ENCODE peak calls at places on chromosomes 7 and 10, in five cellular contexts. L, S, W, H and G are unnamed samples.

GRCh38 chr7:137120690-137121089 is 222.8 kb downstream of the PTN start:
- DNase-seq in L (no peak), S (no peak), W (no peak), H (peak), G (no peak)

GRCh38 chr10:29794776-29795635 is 160.2 kb upstream of the SVIL start:
- DNase-seq in L (no peak), S (no peak), W (no peak), H (no peak), G (no peak)

GRCh38 chr10:119489572-119490326 is 52.8 kb downstream of the RGS10 start:
- DNase-seq in L (peak), S (peak), W (peak), H (no peak), G (peak)

GRCh38 chr7:47374538-47374937 is 207.4 kb downstream of the TNS3 start:
- DNase-seq in L (no peak), S (no peak), W (no peak), H (no peak), G (no peak)

GRCh38 chr7:18552943-18553584 is 57.5 kb downstream of the HDAC9 start:
- DNase-seq in L (peak), S (no peak), W (no peak), H (no peak), G (no peak)

GRCh38 chr7:10429031-10429430 is 544.6 kb upstream of the PHF14 start:
- DNase-seq in L (no peak), S (no peak), W (no peak), H (no peak), G (no peak)

GRCh38 chr10:69663548-69663947 is 33.5 kb downstream of the FAM241B start:
- DNase-seq in L (no peak), S (no peak), W (peak), H (no peak), G (no peak)

GRCh38 chr10:119871881-119872609 is 598 bp downstream of the MCMBP start:
- DNase-seq in L (peak), S (no peak), W (peak), H (no peak), G (peak)

GRCh38 chr10:114470956-114471905 is 66.9 kb upstream of the AFAP1L2 start:
- DNase-seq in L (peak), S (peak), W (peak), H (peak), G (no peak)

GRCh38 chr10:94416896-94417295 is 14.6 kb downstream of the TBC1D12 start:
- DNase-seq in L (no peak), S (no peak), W (no peak), H (no peak), G (no peak)

GRCh38 chr7:76048668-76048988 is 722 bp downstream of the MDH2 start:
- DNase-seq in L (peak), S (no peak), W (peak), H (no peak), G (peak)

GRCh38 chr10:91541481-91541880 is 91.4 kb downstream of the PPP1R3C start:
- DNase-seq in L (no peak), S (no peak), W (no peak), H (no peak), G (no peak)

GRCh38 chr7:127730658-127731276 is 78.8 kb downstream of the SND1 start:
- DNase-seq in L (no peak), S (no peak), W (no peak), H (no peak), G (no peak)

GRCh38 chr7:85851571-85852193 is 664.8 kb upstream of the SEMA3D start:
- DNase-seq in L (peak), S (peak), W (peak), H (no peak), G (no peak)

GRCh38 chr7:96181174-96181573 is 140.7 kb downstream of the SLC25A13 start:
- DNase-seq in L (no peak), S (no peak), W (no peak), H (no peak), G (no peak)

GRCh38 chr7:16399916-16400895 is 21.1 kb downstream of the CRPPA start:
- DNase-seq in L (no peak), S (no peak), W (no peak), H (no peak), G (no peak)

GRCh38 chr7:72405389-72405788 is 6.7 kb downstream of the CALN1 start:
- DNase-seq in L (no peak), S (no peak), W (peak), H (no peak), G (no peak)

GRCh38 chr7:132145466-132145865 is 430.8 kb downstream of the PLXNA4 start:
- DNase-seq in L (no peak), S (no peak), W (no peak), H (no peak), G (no peak)

GRCh38 chr10:14889318-14889717 is 10.7 kb downstream of the SUV39H2 start:
- DNase-seq in L (peak), S (no peak), W (peak), H (no peak), G (no peak)

GRCh38 chr7:2175514-2175913 is 57.2 kb downstream of the MAD1L1 start:
- DNase-seq in L (peak), S (peak), W (no peak), H (no peak), G (no peak)

GRCh38 chr7:20560325-20561180 is 54.9 kb upstream of the ABCB5 start:
- DNase-seq in L (no peak), S (peak), W (peak), H (no peak), G (no peak)

GRCh38 chr7:39838326-39838725 is 111.7 kb upstream of the CDK13 start:
- DNase-seq in L (no peak), S (no peak), W (peak), H (no peak), G (no peak)

GRCh38 chr10:53315709-53316108 is 543.1 kb upstream of the MBL2 start:
- DNase-seq in L (no peak), S (no peak), W (no peak), H (no peak), G (no peak)
- TF ChIP-seq GABPA in L (no peak), S (no peak), W (no peak), H (no peak), G (no peak)

GRCh38 chr7:77800158-77800557 is 1.6 kb downstream of the PHTF2 start:
- DNase-seq in L (no peak), S (no peak), W (peak), H (peak), G (no peak)
- H3K9ac ChIP-seq in L (peak), S (peak), W (peak), H (peak), G (no peak)

GRCh38 chr7:30458311-30458710 is 20.3 kb downstream of the NOD1 start:
- DNase-seq in L (no peak), S (no peak), W (no peak), H (no peak), G (no peak)

GRCh38 chr7:30464231-30464660 is 14.3 kb downstream of the NOD1 start:
- DNase-seq in L (no peak), S (no peak), W (no peak), H (peak), G (no peak)

GRCh38 chr7:30460246-30460633 is 18.3 kb downstream of the NOD1 start:
- DNase-seq in L (peak), S (no peak), W (no peak), H (no peak), G (no peak)

GRCh38 chr7:30463400-30464145 is 15.0 kb downstream of the NOD1 start:
- DNase-seq in L (no peak), S (no peak), W (no peak), H (peak), G (no peak)

DNA sequence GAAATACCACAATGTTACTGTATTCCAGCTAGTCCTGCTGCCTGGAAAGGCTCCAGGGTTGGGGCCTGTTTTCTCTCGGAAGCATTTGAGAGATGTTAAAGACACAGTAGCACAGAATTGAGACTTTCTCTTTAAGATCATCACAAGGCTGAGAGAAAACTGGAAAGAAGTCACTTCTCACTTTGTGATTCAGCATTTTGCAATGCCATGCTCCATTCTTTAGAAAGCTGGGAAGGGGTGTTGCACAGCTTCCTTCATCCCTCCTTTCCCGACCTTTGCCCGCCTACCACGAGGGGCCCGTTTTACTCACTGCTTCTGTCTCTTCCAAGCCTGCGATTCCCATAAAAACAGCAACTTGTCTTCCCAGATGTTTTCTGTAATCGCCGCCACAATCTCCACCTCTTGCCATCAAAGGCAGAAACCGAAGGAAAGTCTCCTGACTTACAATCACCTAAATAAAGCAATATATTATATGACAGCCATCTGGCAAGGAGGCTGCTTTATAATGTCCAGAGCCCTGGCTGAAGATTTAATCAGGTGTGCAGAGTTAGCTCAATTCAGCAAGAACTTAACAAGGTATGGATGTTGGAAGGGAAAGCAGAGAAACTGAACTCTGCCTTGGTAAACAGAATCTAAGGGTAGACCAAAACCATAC is 18.9 kb downstream of the NOD1 start:
- DNase-seq in L (peak), S (peak), W (no peak), H (no peak), G (no peak)
- TF ChIP-seq GABPA in L (no peak), S (no peak), W (no peak), H (no peak), G (no peak)

DNA sequence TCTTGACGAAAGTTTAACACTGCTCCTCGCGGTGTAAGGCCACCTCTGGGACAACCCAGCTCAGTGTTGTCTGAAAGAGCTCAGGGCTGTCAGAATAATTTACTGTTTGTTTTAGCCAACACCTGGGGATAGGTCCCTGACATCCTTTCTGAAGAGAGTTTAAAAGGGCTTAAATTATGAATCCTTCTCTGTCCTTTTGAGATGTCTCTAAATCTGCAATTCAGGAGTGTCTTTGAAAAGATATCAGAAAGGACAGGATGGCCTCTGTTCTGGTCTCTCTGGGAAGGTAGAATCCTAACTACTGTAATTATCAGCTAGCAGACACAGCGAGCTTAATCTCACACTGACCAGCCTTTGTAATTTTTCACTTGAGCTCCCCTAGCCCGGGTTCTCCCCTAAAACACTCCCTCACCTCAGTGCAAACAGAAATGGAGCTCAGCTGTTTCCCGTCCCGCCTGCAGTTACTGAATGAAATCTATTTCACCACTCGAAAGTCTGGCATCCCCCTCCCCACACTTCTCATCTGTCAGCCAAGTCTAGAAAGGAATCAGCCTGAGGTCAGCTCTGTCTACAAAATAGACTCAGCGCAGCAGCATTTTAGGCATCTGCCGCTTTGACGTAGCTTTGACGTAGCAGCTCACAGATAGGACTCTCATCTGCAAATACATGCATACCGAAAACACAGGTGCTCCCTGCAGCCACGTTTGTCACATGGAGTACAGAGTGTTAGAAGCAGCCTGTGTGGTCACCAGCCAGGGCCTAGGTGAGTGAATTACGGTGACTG is 4.8 kb downstream of the DYNC2I1 start:
- DNase-seq in L (no peak), S (no peak), W (peak), H (no peak), G (no peak)
- H3K9ac ChIP-seq in L (no peak), S (peak), W (peak), H (no peak), G (no peak)

DNA sequence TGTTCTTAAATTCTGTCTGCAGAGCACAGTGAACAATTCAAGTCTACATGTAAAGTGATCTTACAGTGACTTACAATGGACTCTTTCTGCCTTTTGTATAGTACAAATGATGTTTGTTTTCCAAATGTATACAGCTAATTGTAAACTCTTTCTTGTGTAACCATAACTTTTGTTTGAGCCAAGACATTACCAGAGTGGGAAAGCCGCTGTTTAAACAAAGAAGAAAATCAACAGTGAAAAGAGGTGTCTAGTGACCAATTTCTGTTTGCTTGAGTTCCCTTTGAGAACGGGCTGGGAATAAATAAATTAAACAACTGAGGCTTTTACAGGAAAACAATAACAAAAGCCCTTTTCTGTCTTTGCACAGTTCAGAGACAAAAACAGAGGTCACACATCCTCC is 1163.3 kb downstream of the CNTNAP2 start:
- DNase-seq in L (no peak), S (peak), W (no peak), H (no peak), G (no peak)
- TF ChIP-seq GABPA in L (no peak), S (no peak), W (no peak), H (no peak), G (no peak)

DNA sequence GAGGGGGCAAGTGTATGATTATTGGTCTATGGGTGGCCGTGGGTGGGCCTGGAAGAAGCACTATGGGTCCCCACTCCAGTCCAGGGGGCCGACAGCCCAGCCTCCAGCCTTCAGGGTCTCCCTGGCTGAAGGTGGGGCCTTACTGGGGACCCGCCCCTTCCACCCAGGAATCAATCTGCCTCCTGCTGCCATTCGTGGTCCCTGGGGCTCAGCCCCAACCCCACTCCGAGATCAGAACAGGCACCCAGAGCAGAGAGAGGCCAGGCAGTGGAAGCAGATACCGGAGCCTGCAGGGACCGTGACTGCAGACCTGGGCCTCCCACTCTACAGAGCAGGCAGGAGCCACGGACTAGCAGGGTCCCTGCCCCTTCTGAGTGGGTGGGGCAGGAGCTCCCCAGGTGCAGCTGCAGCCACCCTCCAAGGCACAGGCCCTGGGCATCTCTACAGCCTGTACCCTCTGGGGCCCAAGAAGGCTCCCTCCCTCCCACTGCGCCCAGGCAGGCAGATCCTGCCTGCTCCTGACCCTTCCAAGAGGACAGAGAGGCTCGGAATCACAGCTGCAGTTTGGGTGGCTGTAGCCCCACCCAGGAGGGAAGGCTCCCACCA is 13.6 kb upstream of the FOXL3 start:
- DNase-seq in L (no peak), S (no peak), W (no peak), H (no peak), G (no peak)
- H3K9ac ChIP-seq in L (no peak), S (no peak), W (no peak), H (no peak), G (no peak)

GRCh38 chr10:66604195-66604594 is 321.6 kb upstream of the LRRTM3 start:
- DNase-seq in L (peak), S (no peak), W (no peak), H (no peak), G (peak)
- TF ChIP-seq GABPA in L (no peak), S (no peak), W (no peak), H (no peak), G (no peak)

GRCh38 chr7:129264534-129264933 is 39.7 kb downstream of the AHCYL2 start:
- DNase-seq in L (no peak), S (no peak), W (no peak), H (no peak), G (no peak)
- H3K9ac ChIP-seq in L (no peak), S (no peak), W (no peak), H (no peak), G (no peak)

GRCh38 chr7:118627467-118627866 is 403.0 kb downstream of the ANKRD7 start:
- DNase-seq in L (no peak), S (no peak), W (no peak), H (no peak), G (no peak)

GRCh38 chr7:118626739-118627138 is 402.2 kb downstream of the ANKRD7 start:
- DNase-seq in L (no peak), S (no peak), W (no peak), H (no peak), G (no peak)

DNA sequence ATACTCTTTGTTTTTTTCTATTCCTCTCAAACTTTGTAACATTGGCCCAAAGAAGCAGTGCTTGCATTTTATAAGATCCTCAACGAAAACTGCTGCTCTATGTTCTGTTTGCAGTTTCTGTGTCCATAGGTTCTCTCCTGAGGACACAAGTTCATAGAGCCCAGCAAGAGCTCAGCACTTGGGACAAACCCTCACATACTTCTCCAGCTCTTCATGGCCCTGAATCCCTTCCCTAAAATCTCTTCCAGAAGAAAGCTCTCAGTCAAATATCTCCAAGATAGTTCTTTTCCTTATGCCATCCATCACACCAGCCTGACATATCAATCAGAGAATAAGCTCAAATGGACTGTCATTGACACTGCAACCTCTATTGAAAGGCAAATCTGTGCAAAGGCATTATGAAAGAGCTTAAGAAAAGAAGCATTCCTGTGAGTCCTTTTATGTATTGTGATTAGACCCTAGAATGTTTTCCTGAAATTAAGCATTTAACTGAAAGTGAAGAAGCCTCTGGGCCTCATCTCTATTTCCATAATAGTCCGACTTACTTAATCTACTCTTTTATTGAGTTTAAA is 405.5 kb downstream of the ANKRD7 start:
- DNase-seq in L (no peak), S (no peak), W (no peak), H (no peak), G (no peak)
- TF ChIP-seq GABPA in L (no peak), S (no peak), W (no peak), H (no peak), G (no peak)

GRCh38 chr7:158856883-158857668 is 718 bp downstream of the DYNC2I1 start:
- DNase-seq in L (no peak), S (no peak), W (no peak), H (no peak), G (no peak)
- H3K9ac ChIP-seq in L (peak), S (peak), W (peak), H (peak), G (no peak)